ENCODE peak calls at places on chromosomes 13 and 19, in ten cellular contexts. T is HCT116, S is IMR-90, K is breast epithelium, G is suprapubic skin, P is uterus, E is body of pancreas, C is Peyer's patch, U is ovary, F is prostate gland. B is an unnamed sample.

GRCh38 chr13:30780338-30780981 is 45.1 kb downstream of the ALOX5AP start:
- DNase-seq in T (no peak), S (no peak), K (no peak), G (no peak), P (no peak), E (no peak), C (no peak), U (no peak), F (no peak), B (no peak)

GRCh38 chr13:73849292-73849691 is 284.9 kb downstream of the KLF12 start:
- DNase-seq in T (peak), S (peak), K (no peak), G (no peak), P (no peak), E (no peak), C (peak), U (no peak), F (no peak), B (no peak)

GRCh38 chr13:51814825-51815650 is 11.1 kb upstream of the DHRS12 start:
- DNase-seq in T (peak), S (peak), K (peak), G (no peak), P (peak), E (peak), C (peak), U (no peak), F (peak), B (no peak)

GRCh38 chr13:52696566-52696965 is 43.1 kb downstream of the CNMD start:
- DNase-seq in T (no peak), S (no peak), K (no peak), G (no peak), P (no peak), E (no peak), C (no peak), U (no peak), F (no peak), B (no peak)

GRCh38 chr19:44345969-44346368 is 10.5 kb downstream of the ZNF112 start:
- DNase-seq in T (no peak), S (no peak), K (no peak), G (no peak), P (no peak), E (no peak), C (no peak), U (no peak), F (no peak), B (no peak)

GRCh38 chr13:101845501-101846012 is 393.1 kb downstream of the ITGBL1 start:
- DNase-seq in T (no peak), S (peak), K (no peak), G (no peak), P (no peak), E (no peak), C (no peak), U (no peak), F (no peak), B (no peak)

GRCh38 chr19:4904481-4904880 is 1.8 kb upstream of the ARRDC5 start:
- DNase-seq in T (no peak), S (no peak), K (no peak), G (no peak), P (no peak), E (no peak), C (no peak), U (no peak), F (no peak), B (no peak)

GRCh38 chr13:27833206-27833605 is 40.9 kb downstream of the GSX1 start:
- DNase-seq in T (no peak), S (no peak), K (no peak), G (no peak), P (no peak), E (no peak), C (no peak), U (no peak), F (no peak), B (no peak)

GRCh38 chr19:19276386-19276785 is 3.3 kb upstream of the TM6SF2 start:
- DNase-seq in T (no peak), S (peak), K (no peak), G (no peak), P (no peak), E (no peak), C (no peak), U (no peak), F (no peak), B (no peak)

GRCh38 chr13:52695856-52696255 is 43.2 kb downstream of the SUGT1 start:
- DNase-seq in T (no peak), S (peak), K (no peak), G (no peak), P (no peak), E (no peak), C (no peak), U (no peak), F (no peak), B (no peak)

GRCh38 chr13:19053561-19053960 is 128.1 kb downstream of the TUBA3C start:
- DNase-seq in T (no peak), S (no peak), K (no peak), G (peak), P (no peak), E (no peak), C (no peak), U (no peak), F (no peak), B (peak)

GRCh38 chr19:50568321-50569022 is at the start of gene LRRC4B:
- DNase-seq in T (no peak), S (no peak), K (no peak), G (no peak), P (no peak), E (no peak), C (no peak), U (no peak), F (no peak), B (no peak)

GRCh38 chr13:45851171-45851889 is at the start of gene SIAH3:
- DNase-seq in T (no peak), S (no peak), K (no peak), G (no peak), P (no peak), E (no peak), C (peak), U (no peak), F (no peak), B (no peak)

GRCh38 chr13:53204598-53204997 is 176.0 kb downstream of the OLFM4 start:
- DNase-seq in T (no peak), S (no peak), K (no peak), G (no peak), P (no peak), E (no peak), C (no peak), U (no peak), F (no peak), B (no peak)

GRCh38 chr13:106528711-106529414 is 6.6 kb downstream of the EFNB2 start:
- DNase-seq in T (no peak), S (no peak), K (no peak), G (no peak), P (no peak), E (no peak), C (no peak), U (no peak), F (no peak), B (no peak)

GRCh38 chr19:2986951-2987491 is 9.7 kb downstream of the TLE6 start:
- DNase-seq in T (no peak), S (no peak), K (no peak), G (no peak), P (no peak), E (no peak), C (no peak), U (no peak), F (no peak), B (no peak)

GRCh38 chr19:55486043-55486970 is 1.3 kb downstream of the NAT14 start:
- DNase-seq in T (no peak), S (no peak), K (no peak), G (no peak), P (peak), E (no peak), C (no peak), U (peak), F (no peak), B (no peak)

GRCh38 chr13:110367620-110368019 is 60.5 kb downstream of the COL4A2 start:
- DNase-seq in T (no peak), S (no peak), K (no peak), G (no peak), P (no peak), E (no peak), C (no peak), U (no peak), F (no peak), B (no peak)

GRCh38 chr19:45815501-45816216 is 551 bp upstream of the RSPH6A start:
- DNase-seq in T (no peak), S (no peak), K (no peak), G (no peak), P (no peak), E (no peak), C (no peak), U (no peak), F (no peak), B (no peak)

GRCh38 chr19:45814166-45814780 is 835 bp downstream of the RSPH6A start:
- DNase-seq in T (no peak), S (no peak), K (no peak), G (no peak), P (no peak), E (no peak), C (no peak), U (no peak), F (no peak), B (no peak)

GRCh38 chr19:45816236-45817009 is 1.3 kb upstream of the RSPH6A start:
- DNase-seq in T (no peak), S (no peak), K (no peak), G (no peak), P (no peak), E (no peak), C (no peak), U (no peak), F (no peak), B (no peak)

GRCh38 chr19:45817010-45817724 is 2.1 kb upstream of the RSPH6A start:
- DNase-seq in T (peak), S (peak), K (peak), G (peak), P (peak), E (peak), C (peak), U (peak), F (peak), B (peak)

GRCh38 chr19:45814851-45815481 is at the start of gene RSPH6A:
- DNase-seq in T (no peak), S (no peak), K (no peak), G (no peak), P (no peak), E (no peak), C (no peak), U (no peak), F (no peak), B (no peak)
- H3K27ac ChIP-seq in T (no peak), S (no peak), K (peak), G (no peak), P (peak), E (no peak), C (no peak), U (no peak), F (no peak), B (no peak)

DNA sequence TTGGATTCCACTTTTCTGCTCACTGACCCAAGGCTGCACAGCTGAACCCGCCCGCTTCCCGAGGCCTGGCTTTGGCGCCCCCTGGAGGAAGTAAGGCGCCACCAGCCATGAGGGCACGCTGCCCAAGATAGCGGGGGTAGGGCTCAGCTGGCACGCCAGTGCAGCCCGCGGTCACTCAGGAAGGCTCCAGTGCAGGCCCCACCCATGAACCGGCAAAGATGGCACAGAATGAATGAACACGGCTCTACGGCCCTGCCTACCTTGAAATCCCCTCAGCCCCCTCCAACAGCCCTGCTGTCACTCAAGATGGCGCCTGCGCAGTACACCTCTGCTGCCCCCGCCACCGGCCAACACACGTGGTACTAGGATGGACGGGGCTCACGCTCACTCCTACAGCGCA is 3.0 kb downstream of the PEG3 start:
- DNase-seq in T (no peak), S (no peak), K (peak), G (no peak), P (peak), E (peak), C (no peak), U (peak), F (peak), B (no peak)
- TF ChIP-seq POLR2A in T (no peak), S (no peak), K (no peak), G (no peak), P (no peak), E (no peak), C (no peak), U (no peak), F (no peak), B (no peak)

GRCh38 chr19:18172331-18173053 is 1.1 kb upstream of the IFI30 start:
- DNase-seq in T (no peak), S (no peak), K (no peak), G (no peak), P (no peak), E (no peak), C (no peak), U (no peak), F (no peak), B (no peak)

GRCh38 chr19:18171605-18172327 is 1.8 kb upstream of the IFI30 start:
- DNase-seq in T (no peak), S (no peak), K (no peak), G (no peak), P (no peak), E (no peak), C (peak), U (no peak), F (no peak), B (no peak)

GRCh38 chr19:18174983-18175382 is 1.4 kb downstream of the IFI30 start:
- DNase-seq in T (no peak), S (no peak), K (no peak), G (no peak), P (no peak), E (no peak), C (no peak), U (no peak), F (no peak), B (no peak)

GRCh38 chr19:18173572-18174294 is at the start of gene IFI30:
- DNase-seq in T (no peak), S (no peak), K (peak), G (no peak), P (peak), E (peak), C (peak), U (peak), F (peak), B (no peak)

GRCh38 chr19:18173054-18173571 is 500 bp upstream of the IFI30 start:
- DNase-seq in T (no peak), S (no peak), K (peak), G (no peak), P (no peak), E (no peak), C (peak), U (no peak), F (no peak), B (no peak)
- H3K27ac ChIP-seq in T (peak), S (no peak), K (peak), G (peak), P (peak), E (peak), C (peak), U (peak), F (peak), B (peak)

GRCh38 chr19:17859533-17860330 is at the start of gene RPL18A:
- DNase-seq in T (peak), S (peak), K (peak), G (peak), P (peak), E (peak), C (peak), U (peak), F (peak), B (peak)
- TF ChIP-seq POLR2A in T (peak), S (peak), K (peak), G (peak), P (peak), E (peak), C (peak), U (peak), F (peak), B (peak)

GRCh38 chr19:49435670-49436069 is 5.7 kb downstream of the SLC17A7 start:
- DNase-seq in T (no peak), S (no peak), K (no peak), G (no peak), P (no peak), E (no peak), C (no peak), U (no peak), F (no peak), B (no peak)
- H3K27ac ChIP-seq in T (no peak), S (no peak), K (no peak), G (no peak), P (no peak), E (no peak), C (no peak), U (no peak), F (no peak), B (no peak)

DNA sequence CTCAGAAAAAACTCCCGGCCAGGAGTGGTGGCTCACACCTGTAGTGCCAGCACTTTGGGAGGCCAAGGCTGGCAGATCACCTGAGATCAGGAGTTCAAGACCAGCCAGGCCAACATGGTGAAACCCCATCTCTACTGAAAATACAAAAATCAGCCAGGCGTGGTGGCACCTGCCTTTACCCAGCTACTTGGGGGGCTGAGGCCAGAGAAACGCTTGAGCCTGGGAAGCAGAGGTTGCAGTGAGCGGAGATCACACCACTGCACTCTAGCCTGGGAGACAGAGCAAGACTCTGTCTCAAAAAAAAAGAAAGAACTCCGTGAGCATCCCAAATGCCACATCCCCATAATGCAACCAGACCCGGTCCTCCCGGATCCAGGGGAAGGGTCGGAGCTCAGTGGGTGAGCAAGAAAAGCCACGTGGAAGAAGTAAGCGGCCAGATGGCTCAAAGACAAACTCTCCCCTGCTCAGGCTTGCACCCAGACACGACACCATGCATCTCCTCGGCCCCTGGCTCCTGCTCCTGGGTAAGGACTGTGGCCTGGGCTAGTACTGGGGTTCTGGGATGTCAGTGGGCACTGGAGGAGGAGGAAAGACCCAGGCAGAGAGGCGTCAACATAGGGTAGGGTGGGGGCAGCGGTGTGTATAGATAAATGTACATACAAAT is 2.7 kb downstream of the CD22 start:
- DNase-seq in T (no peak), S (no peak), K (no peak), G (no peak), P (no peak), E (no peak), C (no peak), U (no peak), F (no peak), B (no peak)
- TF ChIP-seq POLR2A in T (no peak), S (no peak), K (no peak), G (no peak), P (no peak), E (no peak), C (no peak), U (no peak), F (no peak), B (no peak)

GRCh38 chr19:7394728-7395359 is 46.1 kb downstream of the ARHGEF18 start:
- DNase-seq in T (peak), S (peak), K (peak), G (peak), P (peak), E (peak), C (peak), U (peak), F (peak), B (peak)
- H3K27ac ChIP-seq in T (peak), S (peak), K (peak), G (peak), P (peak), E (peak), C (peak), U (peak), F (peak), B (peak)

DNA sequence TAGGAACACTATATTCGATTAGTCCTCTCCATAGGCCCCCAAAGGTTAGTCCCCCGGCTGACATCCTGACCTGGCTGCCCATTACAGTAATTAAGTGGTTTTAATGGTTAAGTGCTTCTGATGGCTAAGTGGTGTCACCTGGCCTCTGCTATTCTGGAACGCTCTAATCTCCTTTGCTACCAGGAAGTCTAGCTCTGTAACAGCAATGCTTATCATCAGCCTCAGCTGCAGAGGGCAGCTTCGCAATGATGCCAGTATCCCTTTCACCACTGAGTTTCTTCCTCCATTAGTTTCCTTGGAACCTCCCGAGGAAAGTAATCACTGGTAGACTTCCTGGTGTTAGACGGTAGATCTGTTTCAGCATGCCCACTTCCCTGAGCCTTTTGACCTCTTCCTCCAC is 8.6 kb upstream of the RNF6 start:
- DNase-seq in T (no peak), S (no peak), K (no peak), G (no peak), P (no peak), E (no peak), C (no peak), U (no peak), F (no peak), B (no peak)
- TF ChIP-seq POLR2A in T (no peak), S (no peak), K (no peak), G (no peak), P (no peak), E (no peak), C (no peak), U (no peak), F (no peak), B (no peak)

GRCh38 chr13:94395889-94396288 is 83.6 kb downstream of the DCT start:
- DNase-seq in T (no peak), S (no peak), K (no peak), G (no peak), P (no peak), E (no peak), C (no peak), U (no peak), F (no peak), B (no peak)
- H3K27ac ChIP-seq in T (no peak), S (no peak), K (no peak), G (no peak), P (no peak), E (no peak), C (no peak), U (no peak), F (no peak), B (no peak)

GRCh38 chr19:12705169-12705568 is 8.7 kb upstream of the FBXW9 start:
- DNase-seq in T (no peak), S (no peak), K (no peak), G (no peak), P (no peak), E (no peak), C (no peak), U (no peak), F (no peak), B (no peak)

GRCh38 chr19:12705654-12706331 is 9.4 kb upstream of the FBXW9 start:
- DNase-seq in T (no peak), S (no peak), K (no peak), G (no peak), P (no peak), E (no peak), C (no peak), U (no peak), F (no peak), B (no peak)

GRCh38 chr19:12706332-12706718 is 9.9 kb upstream of the FBXW9 start:
- DNase-seq in T (no peak), S (no peak), K (no peak), G (no peak), P (no peak), E (no peak), C (no peak), U (no peak), F (no peak), B (no peak)

GRCh38 chr19:12701596-12702282 is 5.3 kb upstream of the FBXW9 start:
- DNase-seq in T (no peak), S (no peak), K (no peak), G (no peak), P (no peak), E (no peak), C (no peak), U (no peak), F (no peak), B (no peak)

DNA sequence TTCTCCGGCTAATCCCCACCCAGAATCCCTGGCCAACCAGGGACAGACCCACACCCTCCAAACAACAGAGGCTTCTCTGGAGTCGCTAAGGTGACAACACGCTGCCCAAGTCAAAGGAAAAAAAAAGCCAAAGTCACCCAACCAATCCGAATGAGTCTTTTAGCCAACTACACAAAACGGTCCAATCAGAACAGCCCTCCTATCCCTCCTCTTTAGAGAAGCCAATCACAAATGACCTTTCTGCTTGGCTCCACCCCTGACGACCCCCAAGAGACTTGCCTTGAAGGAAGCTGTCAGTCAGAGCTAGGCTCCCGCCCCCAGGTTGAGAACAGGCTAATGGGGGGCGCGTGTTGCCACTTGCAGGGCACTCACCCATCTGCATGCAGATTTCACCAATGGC is 6.6 kb upstream of the FBXW9 start:
- DNase-seq in T (peak), S (peak), K (no peak), G (no peak), P (no peak), E (no peak), C (no peak), U (no peak), F (no peak), B (no peak)
- TF ChIP-seq POLR2A in T (no peak), S (no peak), K (no peak), G (no peak), P (no peak), E (no peak), C (no peak), U (no peak), F (no peak), B (no peak)